ENCODE peak calls at places on chromosomes 13 and 19, in seven cellular contexts. U, T, J, O, Q, K and P are unnamed samples.

GRCh38 chr13:28636677-28637317 is 22.1 kb upstream of the POMP start:
- DNase-seq in U (peak), T (peak), J (peak), O (peak), Q (peak), K (peak), P (peak)

GRCh38 chr19:372306-372890 is 27.8 kb upstream of the MIER2 start:
- DNase-seq in U (no peak), T (peak), J (no peak), O (peak), Q (no peak), K (no peak), P (no peak)

GRCh38 chr13:78604782-78605611 is 1.6 kb upstream of the POU4F1 start:
- DNase-seq in U (peak), T (no peak), J (peak), O (no peak), Q (no peak), K (no peak), P (no peak)

GRCh38 chr13:111980146-111980929 is 86.6 kb upstream of the SOX1 start:
- DNase-seq in U (no peak), T (no peak), J (no peak), O (no peak), Q (no peak), K (no peak), P (no peak)

GRCh38 chr19:16588824-16589577 is 16.8 kb upstream of the SLC35E1 start:
- DNase-seq in U (no peak), T (no peak), J (no peak), O (no peak), Q (no peak), K (no peak), P (no peak)

GRCh38 chr19:2050349-2050990 is 574 bp downstream of the MKNK2 start:
- DNase-seq in U (no peak), T (no peak), J (no peak), O (no peak), Q (no peak), K (no peak), P (no peak)

GRCh38 chr19:7122701-7123100 is 53.2 kb downstream of the ZNF557 start:
- DNase-seq in U (no peak), T (no peak), J (no peak), O (no peak), Q (no peak), K (no peak), P (no peak)

GRCh38 chr13:24307211-24308067 is 1.9 kb upstream of the C1QTNF9 start:
- DNase-seq in U (no peak), T (no peak), J (no peak), O (no peak), Q (no peak), K (no peak), P (no peak)

GRCh38 chr13:71290963-71291937 is 575.8 kb downstream of the DACH1 start:
- DNase-seq in U (peak), T (no peak), J (no peak), O (no peak), Q (peak), K (no peak), P (no peak)

GRCh38 chr19:2294377-2295335 is 12.7 kb upstream of the PEAK3 start:
- DNase-seq in U (no peak), T (no peak), J (no peak), O (peak), Q (no peak), K (no peak), P (no peak)

GRCh38 chr19:35519291-35519690 is 5.8 kb upstream of the DMKN start:
- DNase-seq in U (no peak), T (no peak), J (no peak), O (no peak), Q (no peak), K (no peak), P (no peak)

GRCh38 chr19:41860419-41861097 is 503 bp downstream of the RPS19 start:
- DNase-seq in U (no peak), T (no peak), J (no peak), O (no peak), Q (no peak), K (no peak), P (no peak)

GRCh38 chr19:21326169-21326568 is 3.0 kb downstream of the ZNF708 start:
- DNase-seq in U (no peak), T (no peak), J (no peak), O (no peak), Q (no peak), K (no peak), P (no peak)

GRCh38 chr19:10921909-10922637 is 6.4 kb downstream of the YIPF2 start:
- DNase-seq in U (no peak), T (no peak), J (no peak), O (no peak), Q (no peak), K (no peak), P (no peak)

GRCh38 chr19:18967358-18968146 is 26.5 kb upstream of the HOMER3 start:
- DNase-seq in U (peak), T (peak), J (no peak), O (no peak), Q (no peak), K (no peak), P (no peak)

GRCh38 chr13:74305876-74306275 is 171.7 kb upstream of the KLF12 start:
- DNase-seq in U (no peak), T (no peak), J (no peak), O (no peak), Q (no peak), K (no peak), P (no peak)

GRCh38 chr13:41848435-41849255 is 112.3 kb downstream of the VWA8 start:
- DNase-seq in U (no peak), T (peak), J (no peak), O (no peak), Q (no peak), K (no peak), P (no peak)

GRCh38 chr13:43894438-43894837 is 14.7 kb downstream of the LACC1 start:
- DNase-seq in U (peak), T (no peak), J (no peak), O (no peak), Q (no peak), K (no peak), P (no peak)
- TF ChIP-seq CTCF in U (no peak), T (peak), J (peak), O (no peak), Q (peak), K (peak), P (peak)

GRCh38 chr19:3618811-3619630 is 7.6 kb downstream of the CACTIN start:
- DNase-seq in U (no peak), T (no peak), J (no peak), O (no peak), Q (no peak), K (no peak), P (no peak)
- TF ChIP-seq CTCF in U (no peak), T (no peak), J (no peak), O (no peak), Q (peak), K (no peak), P (no peak)

GRCh38 chr13:30002577-30002976 is 152.2 kb upstream of the UBL3 start:
- DNase-seq in U (peak), T (peak), J (no peak), O (no peak), Q (no peak), K (no peak), P (no peak)
- TF ChIP-seq CTCF in U (no peak), T (no peak), J (no peak), O (no peak), Q (no peak), K (no peak), P (no peak)

GRCh38 chr13:48097793-48098192 is 2.9 kb upstream of the MED4 start:
- DNase-seq in U (no peak), T (no peak), J (no peak), O (no peak), Q (no peak), K (no peak), P (no peak)

GRCh38 chr13:48094404-48094780 is 512 bp downstream of the MED4 start:
- DNase-seq in U (peak), T (no peak), J (no peak), O (no peak), Q (no peak), K (no peak), P (no peak)

GRCh38 chr13:48093588-48093987 is 1.3 kb downstream of the MED4 start:
- DNase-seq in U (no peak), T (no peak), J (no peak), O (no peak), Q (no peak), K (no peak), P (no peak)

GRCh38 chr13:48096670-48097069 is 1.8 kb upstream of the MED4 start:
- DNase-seq in U (no peak), T (no peak), J (no peak), O (no peak), Q (no peak), K (no peak), P (no peak)

GRCh38 chr13:48094781-48095502 is at the start of gene MED4:
- DNase-seq in U (peak), T (peak), J (peak), O (peak), Q (peak), K (peak), P (peak)
- TF ChIP-seq CTCF in U (peak), T (peak), J (peak), O (peak), Q (peak), K (peak), P (peak)

GRCh38 chr13:110957181-110957884 is 42.5 kb upstream of the ANKRD10 start:
- DNase-seq in U (no peak), T (peak), J (no peak), O (no peak), Q (no peak), K (no peak), P (peak)
- TF ChIP-seq CTCF in U (peak), T (peak), J (no peak), O (peak), Q (no peak), K (peak), P (peak)

GRCh38 chr13:100854091-100854490 is 179.5 kb upstream of the TMTC4 start:
- DNase-seq in U (no peak), T (no peak), J (no peak), O (no peak), Q (no peak), K (no peak), P (no peak)

GRCh38 chr13:100852146-100852545 is 177.6 kb upstream of the TMTC4 start:
- DNase-seq in U (no peak), T (no peak), J (no peak), O (no peak), Q (no peak), K (no peak), P (no peak)

DNA sequence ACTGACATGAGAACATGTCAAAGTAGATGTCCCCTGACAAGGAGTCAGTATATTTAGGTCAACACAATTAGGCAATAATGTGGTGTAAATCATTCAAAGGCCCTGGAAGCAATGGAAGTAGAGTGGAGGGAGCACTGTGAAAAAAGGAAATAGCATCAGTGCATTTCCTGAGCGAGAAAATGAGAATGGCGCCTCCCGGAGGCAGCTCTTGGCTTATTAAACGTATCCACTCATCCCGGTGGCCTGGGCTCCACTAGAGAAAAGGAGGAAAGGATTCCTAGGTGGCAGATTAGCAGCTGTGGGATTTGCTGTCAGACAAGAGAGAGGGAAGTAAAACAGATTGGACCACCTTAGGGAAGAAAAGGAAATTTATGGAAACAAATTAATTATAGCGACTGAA is 173.7 kb upstream of the TMTC4 start:
- DNase-seq in U (no peak), T (no peak), J (no peak), O (no peak), Q (no peak), K (no peak), P (no peak)
- TF ChIP-seq CTCF in U (no peak), T (peak), J (no peak), O (no peak), Q (no peak), K (no peak), P (no peak)

GRCh38 chr19:39413269-39413902 is 917 bp downstream of the PLEKHG2 start:
- DNase-seq in U (peak), T (peak), J (peak), O (no peak), Q (no peak), K (peak), P (peak)

GRCh38 chr19:39412867-39413268 is 399 bp downstream of the PLEKHG2 start:
- DNase-seq in U (no peak), T (no peak), J (no peak), O (no peak), Q (no peak), K (no peak), P (no peak)

GRCh38 chr19:39411006-39411831 is 1.2 kb upstream of the PLEKHG2 start:
- DNase-seq in U (peak), T (peak), J (peak), O (no peak), Q (no peak), K (no peak), P (no peak)

GRCh38 chr19:39411832-39412099 is 703 bp upstream of the PLEKHG2 start:
- DNase-seq in U (peak), T (peak), J (peak), O (peak), Q (peak), K (peak), P (peak)

GRCh38 chr19:39412100-39412866 is at the start of gene PLEKHG2:
- DNase-seq in U (peak), T (peak), J (peak), O (peak), Q (peak), K (peak), P (peak)
- TF ChIP-seq CTCF in U (peak), T (peak), J (peak), O (peak), Q (peak), K (peak), P (peak)

GRCh38 chr13:20197361-20197834 is 4.7 kb upstream of the GJB2 start:
- DNase-seq in U (peak), T (peak), J (no peak), O (peak), Q (no peak), K (no peak), P (no peak)
- TF ChIP-seq CTCF in U (peak), T (peak), J (peak), O (peak), Q (peak), K (peak), P (peak)

GRCh38 chr19:33407140-33407551 is 33.6 kb downstream of the CEBPG start:
- DNase-seq in U (no peak), T (no peak), J (no peak), O (no peak), Q (no peak), K (no peak), P (no peak)
- TF ChIP-seq CTCF in U (no peak), T (no peak), J (no peak), O (peak), Q (peak), K (no peak), P (no peak)